ENCODE peak calls at places on chromosome 1, in six cellular contexts. S, K, L, W, Q and R are unnamed samples.

GRCh38 chr1:178137238-178137637 is 43.3 kb downstream of the RASAL2 start:
- DNase-seq in Q (no peak), W (no peak), L (peak), S (no peak), K (no peak), R (no peak)

GRCh38 chr1:112344754-112345423 is 51.1 kb upstream of the CTTNBP2NL start:
- DNase-seq in S (no peak), W (no peak), K (peak), L (no peak), Q (peak), R (no peak)

GRCh38 chr1:43481481-43481880 is 27.8 kb upstream of the HYI start:
- DNase-seq in L (peak), Q (no peak), K (no peak), S (no peak), W (no peak), R (no peak)

GRCh38 chr1:204418174-204419063 is 6.8 kb upstream of the PPP1R15B start:
- DNase-seq in S (no peak), W (no peak), L (peak), K (no peak), Q (no peak), R (peak)

GRCh38 chr1:195591917-195592672 is 1016.1 kb downstream of the KCNT2 start:
- DNase-seq in W (no peak), K (no peak), Q (peak), L (peak), S (peak), R (no peak)

GRCh38 chr1:50438945-50439344 is 15.7 kb upstream of the DMRTA2 start:
- DNase-seq in W (no peak), L (no peak), Q (no peak), K (no peak), S (no peak), R (no peak)

GRCh38 chr1:169078163-169078883 is 28.2 kb upstream of the ATP1B1 start:
- DNase-seq in W (no peak), K (no peak), S (no peak), Q (no peak), L (no peak), R (no peak)

GRCh38 chr1:225554216-225554812 is 98.6 kb downstream of the ENAH start:
- DNase-seq in Q (peak), K (no peak), W (no peak), L (peak), S (no peak), R (no peak)

GRCh38 chr1:180136311-180136967 is 18.2 kb upstream of the QSOX1 start:
- DNase-seq in L (no peak), S (no peak), K (no peak), Q (no peak), W (no peak), R (no peak)

GRCh38 chr1:22428672-22429071 is 23.0 kb upstream of the ZBTB40 start:
- DNase-seq in K (peak), W (no peak), L (peak), Q (peak), S (no peak), R (no peak)

GRCh38 chr1:231069333-231069732 is 29.3 kb upstream of the FAM89A start:
- DNase-seq in S (no peak), K (no peak), L (no peak), Q (no peak), W (no peak), R (no peak)

GRCh38 chr1:29521438-29521715 is 285.1 kb downstream of the PTPRU start:
- DNase-seq in S (no peak), Q (no peak), W (no peak), K (peak), L (no peak), R (no peak)

GRCh38 chr1:228217551-228218344 is 9.9 kb downstream of the OBSCN start:
- DNase-seq in Q (no peak), K (peak), L (no peak), S (no peak), W (no peak), R (peak)

GRCh38 chr1:35637401-35637809 is 3.9 kb downstream of the PSMB2 start:
- DNase-seq in W (no peak), L (peak), Q (peak), K (no peak), S (no peak), R (peak)

GRCh38 chr1:3926956-3927355 is 26.9 kb upstream of the C1orf174 start:
- DNase-seq in S (no peak), L (no peak), Q (no peak), W (no peak), K (no peak), R (no peak)

GRCh38 chr1:17167783-17168479 is 37.0 kb upstream of the PADI1 start:
- DNase-seq in S (no peak), W (no peak), Q (peak), K (no peak), L (peak), R (peak)

GRCh38 chr1:173173388-173173787 is 33.7 kb downstream of the TNFSF4 start:
- DNase-seq in Q (no peak), K (no peak), W (no peak), L (no peak), S (no peak), R (no peak)

GRCh38 chr1:24536391-24536840 is 19.5 kb upstream of the NCMAP start:
- DNase-seq in K (no peak), L (peak), W (no peak), S (no peak), Q (peak), R (no peak)

GRCh38 chr1:244409648-244410164 is 42.0 kb downstream of the ADSS2 start:
- DNase-seq in L (no peak), S (no peak), Q (no peak), K (no peak), W (no peak), R (no peak)

GRCh38 chr1:244413736-244414135 is 38.0 kb downstream of the ADSS2 start:
- DNase-seq in Q (no peak), K (no peak), L (no peak), S (no peak), W (no peak), R (no peak)

GRCh38 chr1:244406337-244406736 is 45.4 kb downstream of the ADSS2 start:
- DNase-seq in K (no peak), W (no peak), S (no peak), L (no peak), Q (no peak), R (no peak)

GRCh38 chr1:244414543-244414942 is 37.2 kb downstream of the ADSS2 start:
- DNase-seq in K (peak), W (no peak), S (peak), Q (no peak), L (peak), R (peak)

GRCh38 chr1:244412116-244412639 is 39.5 kb downstream of the ADSS2 start:
- DNase-seq in K (no peak), S (no peak), Q (no peak), W (no peak), L (no peak), R (no peak)
- H3K27ac ChIP-seq in K (no peak), S (no peak), Q (no peak), W (no peak), L (no peak), R (no peak)

GRCh38 chr1:47574451-47575165 is 136.8 kb downstream of the FOXD2 start:
- DNase-seq in W (no peak), Q (peak), K (peak), L (no peak), S (no peak), R (no peak)
- H3K27ac ChIP-seq in W (no peak), Q (peak), K (no peak), L (no peak), S (no peak), R (no peak)

DNA sequence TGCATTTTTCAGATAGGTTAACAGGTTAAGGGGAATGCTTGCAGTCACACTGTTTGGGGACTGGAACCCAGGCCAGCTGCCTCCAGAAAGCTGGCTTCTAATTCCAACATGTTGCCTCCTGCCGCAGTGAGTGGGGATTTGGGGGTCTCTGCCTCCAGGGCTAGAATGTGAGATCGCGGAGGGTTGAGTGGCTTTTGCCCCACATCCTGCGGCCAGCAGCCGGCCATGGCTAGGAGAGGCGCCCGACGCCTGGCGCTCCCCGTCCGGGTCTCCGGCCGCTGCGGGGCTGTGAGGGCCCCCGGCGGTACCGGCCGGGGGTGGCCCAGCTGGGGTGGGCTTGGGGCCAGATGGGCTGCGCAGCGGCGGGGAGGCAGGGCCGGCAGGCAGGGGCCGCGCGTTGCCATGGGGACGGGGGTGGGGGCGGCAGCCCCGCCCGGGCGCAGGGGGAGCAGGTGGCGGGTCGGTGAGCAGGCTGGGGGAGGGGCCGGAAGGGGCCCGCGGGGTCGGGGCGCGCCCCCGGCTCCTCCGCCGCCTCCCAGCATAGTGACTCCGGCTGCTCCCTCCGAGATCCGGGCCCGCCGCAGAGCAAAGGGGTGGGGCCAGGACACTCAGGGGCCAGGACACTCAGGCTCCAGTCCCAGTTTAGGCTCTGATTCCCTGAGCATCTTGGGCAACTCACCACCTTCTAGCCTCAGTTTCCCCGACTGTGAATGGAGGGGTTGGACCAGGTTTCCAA is 68.5 kb upstream of the SSBP3 start:
- DNase-seq in W (no peak), Q (peak), K (peak), L (no peak), S (no peak), R (peak)
- H3K27ac ChIP-seq in W (no peak), Q (no peak), K (peak), L (no peak), S (no peak), R (no peak)

DNA sequence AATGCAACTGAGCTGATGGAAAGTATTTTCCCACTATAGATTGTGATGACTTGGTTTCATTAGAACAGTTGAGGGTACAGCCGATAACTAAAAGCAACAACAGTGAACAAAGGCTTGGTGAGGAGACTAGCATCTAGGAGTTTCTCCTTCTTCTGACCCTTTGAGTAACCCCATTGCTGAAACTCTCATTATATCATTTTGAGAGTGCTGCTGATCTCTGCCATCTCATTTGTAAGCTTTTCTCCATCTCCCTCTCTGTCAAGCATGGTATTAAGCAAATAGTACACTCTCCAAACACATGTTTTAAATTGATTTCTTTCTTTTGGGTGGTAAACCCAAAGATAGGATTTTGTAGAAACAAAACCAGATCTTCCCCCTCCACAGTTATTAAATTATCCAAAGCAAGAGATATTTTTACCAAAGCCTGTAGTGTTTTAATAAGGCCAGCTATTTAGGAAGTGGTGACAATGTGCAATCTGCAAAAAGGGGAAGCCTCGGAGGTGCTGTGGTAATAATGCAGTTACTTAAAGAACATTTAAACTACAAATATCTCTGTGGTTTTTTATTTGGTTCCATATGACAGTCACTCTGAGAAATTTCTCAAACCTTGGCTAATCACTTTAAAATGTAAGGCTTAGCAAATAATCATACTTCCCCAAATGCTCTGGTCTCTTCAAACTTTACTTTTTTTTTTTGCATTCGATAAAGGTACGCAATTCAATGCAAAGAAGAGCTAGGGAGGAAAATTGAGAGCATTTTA is 287.5 kb downstream of the HLX start:
- DNase-seq in W (no peak), S (no peak), K (no peak), Q (no peak), L (no peak), R (no peak)
- H3K27ac ChIP-seq in W (peak), S (no peak), K (no peak), Q (no peak), L (no peak), R (no peak)